ENCODE peak calls at places on chromosomes 13 and 19, in seven cellular contexts. S is ELR; C is GM10248; A is iris pigment epithelial cell; X is CD4-positive, alpha-beta T cell; U is EH; D is activated T-cell treated with anti-CD3 and anti-CD28 coated beads, Interleukin-2, amount 50 U/mL, for 72 hours. N is an unnamed sample.

GRCh38 chr19:610801-611505 is 21.3 kb downstream of the HCN2 start:
- DNase-seq in D (peak; percentile 65), X (peak; percentile 52), A (peak; percentile 91), C (peak; percentile 67), U (peak; percentile 86), S (peak; percentile 83), N (no peak)

GRCh38 chr13:37716395-37716794 is 117.8 kb upstream of the POSTN start:
- DNase-seq in S (no peak), U (peak; percentile 48), C (no peak), D (no peak), X (no peak), A (peak; percentile 93), N (no peak)

GRCh38 chr13:43433691-43434121 is 353.1 kb downstream of the ENOX1 start:
- DNase-seq in D (no peak), C (no peak), X (no peak), A (peak; percentile 7), U (peak; percentile 32), S (no peak), N (no peak)

GRCh38 chr13:29925457-29925856 is 75.0 kb upstream of the UBL3 start:
- DNase-seq in X (no peak), S (peak; percentile 55), C (no peak), D (no peak), U (peak; percentile 86), A (peak; percentile 86), N (peak; percentile 82)

GRCh38 chr19:18057557-18057956 is 29.2 kb downstream of the IL12RB1 start:
- DNase-seq in C (no peak), D (no peak), A (no peak), S (no peak), X (no peak), U (peak; percentile 49), N (no peak)

GRCh38 chr13:36920612-36921185 is 661 bp upstream of the SMAD9 start:
- DNase-seq in X (no peak), U (peak; percentile 13), A (no peak), D (no peak), S (peak; percentile 13), C (no peak), N (no peak)

GRCh38 chr19:14059093-14059480 is 2.8 kb downstream of the PALM3 start:
- DNase-seq in U (no peak), C (peak; percentile 77), A (no peak), D (peak; percentile 65), X (peak; percentile 38), S (peak; percentile 26), N (no peak)

GRCh38 chr13:66660013-66660804 is 569.9 kb downstream of the PCDH9 start:
- DNase-seq in X (no peak), D (no peak), C (peak; percentile 3), S (peak; percentile 90), U (peak; percentile 70), A (peak; percentile 83), N (no peak)

GRCh38 chr13:25169356-25169755 is 2.7 kb downstream of the AMER2 start:
- DNase-seq in C (no peak), A (no peak), D (no peak), U (no peak), S (no peak), X (no peak), N (no peak)